ENCODE peak calls at places on chromosomes 5 and 9, in four cellular contexts. B is fibroblast of lung, J is lower lobe of right lung, G is body of pancreas. R is an unnamed sample.

GRCh38 chr9:90996154-90996788 is 194.7 kb downstream of the SYK start:
- DNase-seq in B (no peak), J (no peak), G (no peak), R (no peak)

GRCh38 chr5:170451764-170452365 is 52.0 kb upstream of the KCNIP1 start:
- DNase-seq in B (peak; percentile 66), J (no peak), G (peak; percentile 25), R (no peak)

GRCh38 chr9:117416856-117417255 is 2.0 kb upstream of the ASTN2 start:
- DNase-seq in B (no peak), J (no peak), G (no peak), R (no peak)

GRCh38 chr5:177453852-177454396 is 7.3 kb downstream of the PRR7 start:
- DNase-seq in B (peak; percentile 23), J (peak; percentile 64), G (peak; percentile 29), R (peak; percentile 63)

GRCh38 chr9:892123-892522 is 50.6 kb downstream of the DMRT1 start:
- DNase-seq in B (no peak), J (no peak), G (no peak), R (no peak)

GRCh38 chr9:86807577-86807976 is 139.7 kb downstream of the GAS1 start:
- DNase-seq in B (peak; percentile 56), J (no peak), G (no peak), R (no peak)

GRCh38 chr9:1457460-1457859 is 407.3 kb downstream of the DMRT2 start:
- DNase-seq in B (no peak), J (no peak), G (no peak), R (no peak)

GRCh38 chr9:115200711-115201505 is 83.0 kb upstream of the TNC start:
- DNase-seq in B (peak; percentile 71), J (no peak), G (no peak), R (no peak)

GRCh38 chr9:4662989-4663792 is 1.1 kb downstream of the PLPP6 start:
- DNase-seq in B (no peak), J (no peak), G (peak; percentile 65), R (no peak)

GRCh38 chr5:132662004-132662401 is 4.0 kb downstream of the IL13 start:
- DNase-seq in B (no peak), J (no peak), G (no peak), R (no peak)

GRCh38 chr5:107542428-107542827 is 128.3 kb downstream of the EFNA5 start:
- DNase-seq in B (peak; percentile 88), J (peak; percentile 73), G (peak; percentile 94), R (peak; percentile 93)

GRCh38 chr9:16245756-16246440 is 624.6 kb downstream of the BNC2 start:
- DNase-seq in B (peak; percentile 37), J (no peak), G (no peak), R (no peak)

GRCh38 chr9:8622871-8623270 is 823.3 kb upstream of the DMAC1 start:
- DNase-seq in B (no peak), J (no peak), G (no peak), R (no peak)

GRCh38 chr9:16794871-16795639 is 75.4 kb downstream of the BNC2 start:
- DNase-seq in B (peak; percentile 72), J (no peak), G (peak; percentile 23), R (no peak)

GRCh38 chr5:52801329-52801728 is 13.6 kb downstream of the ITGA1 start:
- DNase-seq in B (peak; percentile 40), J (no peak), G (no peak), R (no peak)

GRCh38 chr9:115946530-115946929 is 207.1 kb upstream of the PAPPA start:
- DNase-seq in B (peak; percentile 55), J (no peak), G (no peak), R (no peak)

GRCh38 chr9:106932178-106932577 is 69.2 kb downstream of the ZNF462 start:
- DNase-seq in B (no peak), J (no peak), G (no peak), R (no peak)

GRCh38 chr9:103757062-103757461 is 337.0 kb upstream of the SMC2 start:
- DNase-seq in B (no peak), J (no peak), G (no peak), R (no peak)

GRCh38 chr5:56148453-56148971 is 84.6 kb downstream of the ANKRD55 start:
- DNase-seq in B (peak; percentile 30), J (no peak), G (peak; percentile 68), R (no peak)

GRCh38 chr9:92607088-92607487 is 62.8 kb downstream of the IPPK start:
- DNase-seq in B (peak; percentile 75), J (no peak), G (no peak), R (no peak)

GRCh38 chr9:129347323-129348120 is 169.5 kb upstream of the IER5L start:
- DNase-seq in B (no peak), J (no peak), G (peak; percentile 55), R (no peak)

GRCh38 chr5:151454166-151454565 is 6.8 kb downstream of the SLC36A1 start:
- DNase-seq in B (no peak), J (no peak), G (no peak), R (no peak)

GRCh38 chr5:103847060-103847459 is 284.5 kb upstream of the NUDT12 start:
- DNase-seq in B (peak; percentile 55), J (no peak), G (no peak), R (no peak)

GRCh38 chr5:15601274-15601673 is 101.3 kb downstream of the FBXL7 start:
- DNase-seq in B (peak; percentile 29), J (no peak), G (no peak), R (peak; percentile 39)

GRCh38 chr9:2389404-2389803 is 232.2 kb upstream of the VLDLR start:
- DNase-seq in B (peak; percentile 27), J (no peak), G (no peak), R (no peak)

GRCh38 chr9:91174772-91175171 is 186.9 kb downstream of the AUH start:
- DNase-seq in B (no peak), J (no peak), G (no peak), R (no peak)

GRCh38 chr5:151520294-151520693 is 70.8 kb downstream of the FAT2 start:
- DNase-seq in B (no peak), J (no peak), G (no peak), R (no peak)

GRCh38 chr9:21121595-21122251 is 19.9 kb downstream of the IFNW1 start:
- DNase-seq in B (no peak), J (no peak), G (no peak), R (no peak)

GRCh38 chr5:172770374-172770674 is 671 bp downstream of the DUSP1 start:
- DNase-seq in B (no peak), J (no peak), G (no peak), R (no peak)

GRCh38 chr9:128025756-128026155 is 41.4 kb downstream of the NAIF1 start:
- DNase-seq in B (no peak), J (no peak), G (no peak), R (no peak)
- H3K4me1 ChIP-seq in B (no peaks in the 10 kb centered on the region), J (no peaks in the 10 kb centered on the region), G (no peaks in the 10 kb centered on the region), R (no peaks in the 10 kb centered on the region)

GRCh38 chr9:136784249-136784996 is 6.7 kb upstream of the TMEM141 start:
- DNase-seq in B (no peak), J (no peak), G (peak; percentile 39), R (peak; percentile 50)
- TF ChIP-seq CTCF in B (no peak), J (peak; percentile 56), G (peak; percentile 49), R (peak; percentile 54)

GRCh38 chr5:59729357-59729756 is 164.2 kb downstream of the PDE4D start:
- DNase-seq in B (no peak), J (no peak), G (no peak), R (no peak)
- H3K4me1 ChIP-seq in B (no peaks in the 10 kb centered on the region), J (no peaks in the 10 kb centered on the region), G (no peaks in the 10 kb centered on the region), R (no peaks in the 10 kb centered on the region)

DNA sequence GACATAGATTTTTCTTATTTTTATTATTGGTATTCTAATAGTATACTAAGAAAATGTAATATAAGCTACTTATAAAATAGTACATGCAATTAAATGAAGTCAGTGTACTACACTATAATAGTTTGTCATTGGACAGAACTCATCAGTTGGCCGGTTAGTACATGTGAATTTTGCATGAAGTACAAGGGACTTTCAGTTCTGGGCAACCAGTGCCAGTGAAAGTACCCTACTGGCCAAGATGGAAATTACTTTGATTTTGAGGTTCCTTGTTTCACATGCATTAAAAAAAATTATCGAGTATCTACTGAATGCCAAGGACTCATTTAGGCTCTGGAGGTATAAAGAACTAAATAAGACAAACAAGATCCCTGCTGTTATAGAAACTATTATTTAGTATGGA is 213.4 kb upstream of the ELL2 start:
- DNase-seq in B (no peak), J (no peak), G (no peak), R (no peak)
- TF ChIP-seq CTCF in B (no peak), J (peak; percentile 29), G (peak; percentile 37), R (peak; percentile 45)

R was measured in BE2C.